ENCODE peak calls at places on chromosomes 12 and 14, in four cellular contexts. One of them, this sample, is unnamed.
A peak's percentile ranks its signal among the peaks of the same experiment; 100 is the strongest.

GRCh38 chr14:83556065-83556464 is 1973.9 kb upstream of the FLRT2 start:
- DNase-seq in activated CD4-positive, alpha-beta T cell treated with anti-CD3 and anti-CD28 coated beads, Interleukin-2, amount 50 U/mL, for 4 hours: no peak
- DNase-seq in WTC11: no peak
- DNase-seq in HFFc6: peak; percentile 2
- DNase-seq in this sample: no peak

GRCh38 chr12:32947203-32947795 is 50.7 kb upstream of the PKP2 start:
- DNase-seq in HFFc6: no peak
- DNase-seq in activated CD4-positive, alpha-beta T cell treated with anti-CD3 and anti-CD28 coated beads, Interleukin-2, amount 50 U/mL, for 4 hours: no peak
- DNase-seq in WTC11: no peak
- DNase-seq in this sample: peak; percentile 34

GRCh38 chr12:120849765-120850164 is 54.4 kb downstream of the SPPL3 start:
- DNase-seq in activated CD4-positive, alpha-beta T cell treated with anti-CD3 and anti-CD28 coated beads, Interleukin-2, amount 50 U/mL, for 4 hours: no peak
- DNase-seq in HFFc6: peak; percentile 42
- DNase-seq in WTC11: no peak
- DNase-seq in this sample: peak; percentile 28

GRCh38 chr12:6080149-6081045 is 44.1 kb downstream of the VWF start:
- DNase-seq in activated CD4-positive, alpha-beta T cell treated with anti-CD3 and anti-CD28 coated beads, Interleukin-2, amount 50 U/mL, for 4 hours: no peak
- DNase-seq in HFFc6: no peak
- DNase-seq in WTC11: no peak
- DNase-seq in this sample: no peak

GRCh38 chr14:78593949-78594348 is 423.8 kb downstream of the NRXN3 start:
- DNase-seq in WTC11: no peak
- DNase-seq in activated CD4-positive, alpha-beta T cell treated with anti-CD3 and anti-CD28 coated beads, Interleukin-2, amount 50 U/mL, for 4 hours: no peak
- DNase-seq in HFFc6: no peak
- DNase-seq in this sample: no peak

GRCh38 chr12:45232771-45233372 is 17.0 kb downstream of the ANO6 start:
- DNase-seq in HFFc6: peak; percentile 96
- DNase-seq in WTC11: peak; percentile 29
- DNase-seq in activated CD4-positive, alpha-beta T cell treated with anti-CD3 and anti-CD28 coated beads, Interleukin-2, amount 50 U/mL, for 4 hours: peak; percentile 17
- DNase-seq in this sample: peak; percentile 89

GRCh38 chr14:104116544-104117340 is 21.6 kb upstream of the KIF26A start:
- DNase-seq in WTC11: peak; percentile 34
- DNase-seq in activated CD4-positive, alpha-beta T cell treated with anti-CD3 and anti-CD28 coated beads, Interleukin-2, amount 50 U/mL, for 4 hours: no peak
- DNase-seq in HFFc6: no peak
- DNase-seq in this sample: no peak

GRCh38 chr14:79645753-79646362 is 565.4 kb downstream of the DIO2 start:
- DNase-seq in WTC11: no peak
- DNase-seq in activated CD4-positive, alpha-beta T cell treated with anti-CD3 and anti-CD28 coated beads, Interleukin-2, amount 50 U/mL, for 4 hours: no peak
- DNase-seq in HFFc6: no peak
- DNase-seq in this sample: no peak

GRCh38 chr12:53564276-53564675 is 57.0 kb upstream of the NPFF start:
- DNase-seq in activated CD4-positive, alpha-beta T cell treated with anti-CD3 and anti-CD28 coated beads, Interleukin-2, amount 50 U/mL, for 4 hours: no peak
- DNase-seq in HFFc6: no peak
- DNase-seq in WTC11: no peak
- DNase-seq in this sample: no peak

GRCh38 chr12:30806989-30807694 is 52.4 kb upstream of the CAPRIN2 start:
- DNase-seq in HFFc6: peak; percentile 63
- DNase-seq in activated CD4-positive, alpha-beta T cell treated with anti-CD3 and anti-CD28 coated beads, Interleukin-2, amount 50 U/mL, for 4 hours: no peak
- DNase-seq in WTC11: peak; percentile 37
- DNase-seq in this sample: peak; percentile 89

GRCh38 chr14:101088395-101088667 is 184.8 kb upstream of the RTL1 start:
- DNase-seq in WTC11: no peak
- DNase-seq in activated CD4-positive, alpha-beta T cell treated with anti-CD3 and anti-CD28 coated beads, Interleukin-2, amount 50 U/mL, for 4 hours: no peak
- DNase-seq in HFFc6: no peak
- DNase-seq in this sample: no peak

GRCh38 chr14:93832665-93833064 is 44.4 kb upstream of the PRIMA1 start:
- DNase-seq in activated CD4-positive, alpha-beta T cell treated with anti-CD3 and anti-CD28 coated beads, Interleukin-2, amount 50 U/mL, for 4 hours: no peak
- DNase-seq in WTC11: no peak
- DNase-seq in HFFc6: no peak
- DNase-seq in this sample: no peak

GRCh38 chr12:12685305-12685704 is 10.7 kb downstream of the GPR19 start:
- DNase-seq in WTC11: peak; percentile 53
- DNase-seq in activated CD4-positive, alpha-beta T cell treated with anti-CD3 and anti-CD28 coated beads, Interleukin-2, amount 50 U/mL, for 4 hours: no peak
- DNase-seq in HFFc6: no peak
- DNase-seq in this sample: no peak

GRCh38 chr12:64669270-64669842 is 59.1 kb downstream of the RASSF3 start:
- DNase-seq in activated CD4-positive, alpha-beta T cell treated with anti-CD3 and anti-CD28 coated beads, Interleukin-2, amount 50 U/mL, for 4 hours: no peak
- DNase-seq in WTC11: peak; percentile 51
- DNase-seq in HFFc6: no peak
- DNase-seq in this sample: no peak

This sample was measured in cardiac fibroblast.